ENCODE peak calls at places on chromosomes 11 and 22, in five cellular contexts. G is mucosa of descending colon, C is progenitor cell of endocrine pancreas, N is tibial nerve, M is fibroblast of lung. R is an unnamed sample.

GRCh38 chr22:30538280-30538679 is 8.3 kb downstream of the SEC14L6 start:
- DNase-seq in M (peak; percentile 35), C (no peak), G (no peak), N (no peak), R (no peak)

GRCh38 chr22:40637181-40638150 is 947 bp upstream of the MRTFA start:
- DNase-seq in C (no peak), N (peak; percentile 53), G (peak; percentile 31), M (no peak), R (peak; percentile 53)

GRCh38 chr11:266676-267439 is 11.3 kb upstream of the NLRP6 start:
- DNase-seq in G (no peak), M (no peak), N (no peak), C (no peak), R (no peak)

GRCh38 chr11:29452131-29452530 is 564.7 kb downstream of the KCNA4 start:
- DNase-seq in N (no peak), G (no peak), C (no peak), M (peak; percentile 82), R (no peak)

GRCh38 chr11:12420706-12421105 is 43.3 kb downstream of the PARVA start:
- DNase-seq in C (no peak), G (no peak), N (no peak), M (no peak), R (no peak)

GRCh38 chr11:34341096-34341495 is 16.7 kb downstream of the ABTB2 start:
- DNase-seq in M (no peak), C (no peak), N (no peak), G (no peak), R (no peak)

GRCh38 chr11:117319214-117319840 is 3.3 kb upstream of the BACE1 start:
- DNase-seq in C (no peak), M (peak; percentile 80), G (no peak), N (no peak), R (no peak)

GRCh38 chr11:102664001-102664752 is 39.0 kb upstream of the MMP20 start:
- DNase-seq in G (no peak), N (no peak), M (no peak), C (no peak), R (no peak)

GRCh38 chr11:23425379-23425778 is 565.1 kb upstream of the CCDC179 start:
- DNase-seq in G (no peak), N (no peak), M (no peak), C (no peak), R (no peak)

GRCh38 chr11:1877211-1878133 is 14.2 kb downstream of the PRR33 start:
- DNase-seq in G (no peak), C (no peak), N (peak; percentile 19), M (peak; percentile 16), R (no peak)

GRCh38 chr11:104736503-104736902 is 161.8 kb downstream of the CASP12 start:
- DNase-seq in G (no peak), C (no peak), M (no peak), N (no peak), R (no peak)

GRCh38 chr11:44398266-44399045 is 88.5 kb upstream of the ALX4 start:
- DNase-seq in M (no peak), N (no peak), C (no peak), G (no peak), R (no peak)

GRCh38 chr11:122652495-122652894 is 3.0 kb upstream of the UBASH3B start:
- DNase-seq in M (no peak), G (no peak), C (no peak), N (no peak), R (no peak)

GRCh38 chr11:23123766-23124165 is 263.5 kb upstream of the CCDC179 start:
- DNase-seq in N (no peak), C (no peak), G (no peak), M (peak; percentile 65), R (no peak)

GRCh38 chr22:31289335-31289734 is 3.0 kb downstream of the PIK3IP1 start:
- DNase-seq in N (no peak), C (no peak), M (no peak), G (peak; percentile 68), R (no peak)

GRCh38 chr11:116473790-116474346 is 298.9 kb downstream of the BUD13 start:
- DNase-seq in M (no peak), C (no peak), G (no peak), N (no peak), R (no peak)

GRCh38 chr11:80255021-80255420 is 814.2 kb upstream of the TENM4 start:
- DNase-seq in M (no peak), C (no peak), G (no peak), N (no peak), R (no peak)

GRCh38 chr11:35102267-35102666 is 36.7 kb upstream of the CD44 start:
- DNase-seq in C (no peak), M (peak; percentile 56), G (no peak), N (no peak), R (no peak)

GRCh38 chr11:65712633-65713076 is 603 bp downstream of the KAT5 start:
- DNase-seq in N (no peak), C (no peak), G (no peak), M (no peak), R (no peak)

GRCh38 chr11:64500176-64501013 is 90.6 kb upstream of the SLC22A12 start:
- DNase-seq in M (no peak), G (peak; percentile 17), C (no peak), N (no peak), R (no peak)

GRCh38 chr11:7555067-7555699 is 41.4 kb downstream of the PPFIBP2 start:
- DNase-seq in M (no peak), N (no peak), G (peak; percentile 84), C (no peak), R (no peak)

GRCh38 chr22:42404266-42404665 is 27.9 kb downstream of the NFAM1 start:
- DNase-seq in N (no peak), M (no peak), G (no peak), C (no peak), R (no peak)

GRCh38 chr22:23098230-23098705 is 27.9 kb downstream of the GNAZ start:
- DNase-seq in G (no peak), M (no peak), N (no peak), C (no peak), R (no peak)

GRCh38 chr22:19085233-19086043 is 36.8 kb downstream of the DGCR2 start:
- DNase-seq in M (peak; percentile 45), N (no peak), G (no peak), C (no peak), R (no peak)

GRCh38 chr11:21552910-21553309 is 640.0 kb upstream of the ANO5 start:
- DNase-seq in C (no peak), G (no peak), M (peak; percentile 4), N (no peak), R (no peak)

GRCh38 chr11:75311858-75312288 is 39.6 kb downstream of the ARRB1 start:
- DNase-seq in C (no peak), N (peak; percentile 83), G (peak; percentile 84), M (peak; percentile 17), R (no peak)

GRCh38 chr11:126816655-126817054 is 183.9 kb downstream of the KIRREL3 start:
- DNase-seq in C (no peak), G (no peak), M (peak; percentile 67), N (no peak), R (no peak)

GRCh38 chr22:46725096-46725495 is 13.0 kb downstream of the CERK start:
- DNase-seq in M (no peak), G (no peak), N (no peak), C (no peak), R (no peak)

GRCh38 chr11:73192272-73192671 is 25.8 kb upstream of the P2RY2 start:
- DNase-seq in M (no peak), G (no peak), C (no peak), N (no peak), R (no peak)

GRCh38 chr11:116232364-116232801 is 540.4 kb downstream of the BUD13 start:
- DNase-seq in N (no peak), M (peak; percentile 53), G (peak; percentile 14), C (no peak), R (no peak)

GRCh38 chr22:41030891-41031290 is 61.5 kb upstream of the EP300 start:
- DNase-seq in M (peak; percentile 80), G (no peak), N (no peak), C (no peak), R (no peak)

GRCh38 chr11:83070878-83071640 is 638 bp downstream of the RAB30 start:
- DNase-seq in N (peak; percentile 22), C (peak; percentile 28), M (no peak), G (peak; percentile 52), R (no peak)

GRCh38 chr11:125170406-125171031 is 6.0 kb downstream of the PKNOX2 start:
- DNase-seq in C (no peak), G (no peak), M (peak; percentile 96), N (peak; percentile 47), R (no peak)

GRCh38 chr22:49508561-49508960 is 319.1 kb downstream of the BRD1 start:
- DNase-seq in N (no peak), G (no peak), C (no peak), M (no peak), R (no peak)
- TF ChIP-seq CTCF in N (no peak), G (no peak), C (no peak), M (no peak), R (no peak)

DNA sequence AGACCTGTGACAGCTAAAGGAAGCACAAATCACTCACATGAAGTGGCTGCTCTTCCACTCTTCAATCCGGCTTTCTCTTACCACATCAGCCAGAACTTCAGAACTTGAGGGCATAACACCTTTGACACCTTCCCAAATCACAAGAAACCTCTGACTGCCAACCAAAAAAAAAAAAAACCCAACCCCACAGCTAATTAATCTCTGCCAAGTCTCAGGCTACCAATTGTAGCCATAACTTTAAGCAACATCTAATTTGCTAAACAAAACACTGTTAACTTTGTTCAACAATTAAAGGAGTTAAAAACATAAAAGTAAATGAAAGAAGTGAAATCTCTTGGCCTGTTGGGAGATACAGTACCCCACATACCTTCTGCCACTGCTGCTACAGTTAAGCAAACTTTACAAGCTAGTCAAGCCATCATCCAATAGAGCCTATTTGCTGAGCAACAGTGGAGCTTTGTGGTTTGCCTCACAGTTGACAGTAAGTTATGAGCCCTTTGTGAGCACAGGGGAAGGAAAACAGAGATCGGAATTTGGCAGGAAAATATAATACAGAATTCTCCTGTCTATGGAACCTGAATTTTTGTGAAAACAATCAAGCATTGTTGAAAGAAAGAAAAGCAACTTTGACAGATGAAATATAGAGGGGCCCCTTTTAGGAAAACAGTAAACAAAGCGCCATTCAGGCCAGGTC is at the start of gene SOX6:
- DNase-seq in C (peak; percentile 11), M (peak; percentile 82), N (no peak), G (no peak), R (no peak)
- TF ChIP-seq CTCF in C (no peak), M (no peak), N (no peak), G (no peak), R (no peak)

GRCh38 chr22:26310616-26311015 is 118.4 kb upstream of the ASPHD2 start:
- DNase-seq in M (no peak), N (no peak), C (no peak), G (no peak), R (no peak)
- TF ChIP-seq CTCF in M (no peak), N (no peak), C (no peak), G (no peak), R (no peak)

DNA sequence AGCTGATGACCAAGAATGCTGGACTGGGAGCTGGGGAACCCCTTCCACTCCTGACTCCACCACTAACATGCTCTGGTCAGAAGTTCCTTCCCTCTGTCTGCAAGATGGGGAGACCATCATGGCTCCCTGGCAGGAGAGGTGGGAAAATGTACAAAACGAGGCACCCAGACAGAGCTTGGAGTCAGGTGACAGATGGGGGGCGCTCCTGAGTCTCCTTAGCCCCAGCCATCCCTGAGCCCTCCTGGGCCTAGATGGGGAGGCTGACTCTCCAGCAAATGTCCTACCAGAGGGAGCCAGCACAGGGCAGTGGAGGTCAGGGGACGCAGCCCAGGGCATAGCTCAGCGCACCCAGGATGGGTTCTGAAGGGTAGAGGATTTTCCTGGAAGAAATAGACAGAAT is 20.0 kb downstream of the KCNJ4 start:
- DNase-seq in N (no peak), G (no peak), M (no peak), C (no peak), R (no peak)
- TF ChIP-seq CTCF in N (no peak), G (no peak), M (no peak), C (no peak), R (no peak)

GRCh38 chr11:93903989-93904388 is 53.6 kb upstream of the VSTM5 start:
- DNase-seq in G (no peak), M (no peak), C (no peak), N (no peak), R (no peak)
- TF ChIP-seq CTCF in G (no peak), M (no peak), C (no peak), N (no peak), R (no peak)

R was measured in omental fat pad.